ENCODE peak calls at places on chromosome 11, in four cellular contexts. F is IMR-90, Y is OCI-LY7, S is endothelial cell of umbilical vein. Q is an unnamed sample.

GRCh38 chr11:78354741-78355705 is 62.6 kb downstream of the GAB2 start:
- DNase-seq in S (no peak), F (no peak), Y (no peak), Q (no peak)

GRCh38 chr11:132874638-132875037 is 657.7 kb downstream of the OPCML start:
- DNase-seq in S (no peak), Y (no peak), F (peak), Q (peak)

GRCh38 chr11:26896716-26897115 is 97.2 kb upstream of the FIBIN start:
- DNase-seq in F (no peak), Y (no peak), S (no peak), Q (peak)

GRCh38 chr11:1559103-1559951 is 12.7 kb downstream of the DUSP8 start:
- DNase-seq in F (peak), S (no peak), Y (no peak), Q (peak)

GRCh38 chr11:134654161-134654915 is 242.3 kb upstream of the B3GAT1 start:
- DNase-seq in Y (no peak), S (no peak), F (no peak), Q (no peak)

GRCh38 chr11:67178878-67179277 is 59.8 kb downstream of the KDM2A start:
- DNase-seq in F (peak), Y (no peak), S (no peak), Q (peak)

GRCh38 chr11:106424111-106424510 is 346.6 kb downstream of the AASDHPPT start:
- DNase-seq in F (peak), S (no peak), Y (no peak), Q (peak)

GRCh38 chr11:73359341-73359740 is 16.9 kb upstream of the RELT start:
- DNase-seq in F (peak), Y (no peak), S (no peak), Q (no peak)

GRCh38 chr11:79259800-79260199 is 181.0 kb downstream of the TENM4 start:
- DNase-seq in Y (no peak), F (no peak), S (no peak), Q (no peak)

GRCh38 chr11:111413849-111414248 is 34.8 kb upstream of the POU2AF1 start:
- DNase-seq in F (no peak), S (no peak), Y (no peak), Q (no peak)

GRCh38 chr11:46475041-46475925 is 83.7 kb upstream of the CHRM4 start:
- DNase-seq in F (no peak), Y (no peak), S (no peak), Q (no peak)

GRCh38 chr11:105609341-105609781 is 512 bp upstream of the GRIA4 start:
- DNase-seq in S (peak), F (peak), Y (no peak), Q (no peak)

GRCh38 chr11:115627071-115627470 is 122.9 kb upstream of the CADM1 start:
- DNase-seq in F (no peak), Y (no peak), S (no peak), Q (no peak)

GRCh38 chr11:2742201-2742600 is 42.4 kb upstream of the KCNQ1OT1 start:
- DNase-seq in F (no peak), S (no peak), Y (no peak), Q (no peak)

GRCh38 chr11:28837599-28837998 is 729.4 kb downstream of the METTL15 start:
- DNase-seq in S (no peak), Y (no peak), F (no peak), Q (no peak)

GRCh38 chr11:113796663-113797259 is 17.2 kb downstream of the CLDN25 start:
- DNase-seq in S (peak), Y (peak), F (peak), Q (peak)

GRCh38 chr11:46977038-46977818 is 40.7 kb downstream of the CSTPP1 start:
- DNase-seq in S (no peak), F (no peak), Y (no peak), Q (peak)

GRCh38 chr11:1557904-1558831 is 13.9 kb downstream of the DUSP8 start:
- DNase-seq in S (no peak), F (peak), Y (no peak), Q (peak)

GRCh38 chr11:134261626-134262488 is 8.5 kb downstream of the ACAD8 start:
- DNase-seq in Y (peak), S (peak), F (no peak), Q (no peak)

GRCh38 chr11:2728663-2729332 is 29.0 kb upstream of the KCNQ1OT1 start:
- DNase-seq in S (no peak), Y (no peak), F (no peak), Q (no peak)

GRCh38 chr11:12066056-12066798 is 44.2 kb upstream of the MICAL2 start:
- DNase-seq in S (peak), Y (no peak), F (peak), Q (peak)

GRCh38 chr11:123434262-123434661 is 4.2 kb downstream of the GRAMD1B start:
- DNase-seq in F (peak), S (peak), Y (peak), Q (peak)

GRCh38 chr11:57764527-57764926 is 2.9 kb downstream of the CTNND1 start:
- DNase-seq in F (no peak), Y (no peak), S (no peak), Q (no peak)

GRCh38 chr11:110986016-110986415 is 259.5 kb upstream of the POU2AF2 start:
- DNase-seq in Y (no peak), F (no peak), S (no peak), Q (no peak)

DNA sequence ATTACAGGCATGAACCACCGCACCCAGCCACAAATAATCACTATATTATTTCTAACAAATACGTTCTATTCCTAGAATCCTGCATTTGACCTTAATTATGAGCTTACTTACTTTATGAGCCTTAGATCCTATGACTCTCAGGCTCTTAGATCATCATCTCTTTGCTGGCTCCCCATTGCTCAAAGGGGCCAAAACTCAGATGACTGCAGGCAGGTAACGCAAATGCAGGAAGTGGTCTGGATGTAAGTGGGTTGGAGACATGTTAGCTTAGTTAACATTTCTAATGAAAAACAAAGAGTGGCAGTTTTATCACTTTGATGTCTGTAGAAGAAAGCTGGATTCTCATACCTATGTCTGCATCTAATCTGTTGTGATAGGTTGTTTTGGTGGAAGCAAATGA is 23.4 kb downstream of the CCDC81 start:
- DNase-seq in S (no peak), Y (no peak), F (no peak), Q (no peak)
- H2AFZ ChIP-seq in S (no peak), Y (no peak), F (no peak), Q (no peak)

DNA sequence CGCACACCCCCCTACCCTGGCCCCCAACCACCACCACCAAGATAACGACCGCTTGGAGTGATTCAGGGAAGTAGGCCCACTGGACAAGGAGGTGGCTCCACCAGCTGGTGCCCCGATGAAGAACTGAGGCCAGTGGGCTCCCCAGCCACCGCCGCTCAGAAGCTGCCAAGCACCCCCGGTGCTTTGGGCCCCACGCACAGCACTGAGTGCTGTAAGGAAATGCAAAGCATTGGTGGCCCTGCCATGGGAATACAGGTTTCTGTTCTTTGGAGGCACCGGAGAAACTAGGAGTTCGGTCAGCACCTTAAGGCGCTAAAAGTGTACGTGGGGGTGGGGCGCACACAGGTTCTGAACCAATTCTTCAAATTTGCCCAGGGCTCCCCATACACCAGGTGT is 664 bp upstream of the PRSS23 start:
- DNase-seq in Y (no peak), S (peak), F (no peak), Q (no peak)
- H2AFZ ChIP-seq in Y (no peak), S (peak), F (peak), Q (peak)

DNA sequence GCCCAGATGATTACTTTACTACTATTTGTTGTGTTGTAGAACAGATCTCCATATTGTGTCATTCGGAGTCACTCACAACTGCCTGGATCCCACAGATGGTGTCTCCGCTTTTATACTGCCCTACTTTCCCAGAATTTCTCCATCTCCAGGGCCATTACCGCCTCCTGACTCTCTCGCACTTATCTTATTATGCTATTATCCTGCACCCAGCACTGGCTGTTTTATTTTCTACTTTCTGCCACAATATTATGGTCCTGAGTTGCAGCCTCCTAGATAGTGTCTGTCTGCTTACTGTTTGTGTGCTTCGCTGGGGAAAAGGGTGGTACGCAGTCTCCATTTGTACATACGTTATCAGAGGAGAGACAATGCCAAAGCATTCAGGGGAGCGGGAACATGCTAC is 169.4 kb upstream of the BLID start:
- DNase-seq in F (no peak), S (no peak), Y (no peak), Q (no peak)
- H2AFZ ChIP-seq in F (no peak), S (no peak), Y (no peak), Q (no peak)

DNA sequence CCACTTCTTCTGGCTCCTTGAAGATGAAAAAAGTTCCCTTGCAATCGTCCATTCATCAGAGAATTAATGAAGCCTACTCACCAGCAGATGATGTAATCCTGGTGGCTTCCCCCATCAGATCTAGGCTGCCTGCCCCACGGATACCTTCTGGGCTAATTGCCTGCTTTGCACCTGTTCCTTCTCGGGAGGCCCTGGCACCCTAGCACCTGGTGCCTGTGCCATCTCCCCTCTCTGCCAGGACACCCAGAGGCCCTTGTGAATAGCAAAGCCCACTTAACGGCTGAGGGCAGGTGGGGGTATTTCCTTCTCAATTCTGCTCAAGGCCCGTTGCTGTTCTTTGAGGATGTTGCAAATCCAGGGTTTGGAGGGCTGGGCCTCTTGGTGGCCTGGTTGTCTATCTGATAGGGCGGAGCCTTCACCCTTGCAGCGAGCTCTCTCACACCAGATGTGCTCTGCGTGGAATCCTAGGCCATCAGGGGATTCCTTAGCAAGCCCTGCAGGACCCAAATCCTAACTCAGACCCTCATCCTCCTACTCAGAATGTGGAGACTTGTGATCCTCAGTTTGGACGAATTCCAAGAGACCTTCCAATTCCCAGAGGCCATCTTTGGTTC is at the start of gene LMO2:
- DNase-seq in F (no peak), S (no peak), Y (no peak), Q (no peak)
- H2AFZ ChIP-seq in F (no peak), S (no peak), Y (no peak), Q (peak)

DNA sequence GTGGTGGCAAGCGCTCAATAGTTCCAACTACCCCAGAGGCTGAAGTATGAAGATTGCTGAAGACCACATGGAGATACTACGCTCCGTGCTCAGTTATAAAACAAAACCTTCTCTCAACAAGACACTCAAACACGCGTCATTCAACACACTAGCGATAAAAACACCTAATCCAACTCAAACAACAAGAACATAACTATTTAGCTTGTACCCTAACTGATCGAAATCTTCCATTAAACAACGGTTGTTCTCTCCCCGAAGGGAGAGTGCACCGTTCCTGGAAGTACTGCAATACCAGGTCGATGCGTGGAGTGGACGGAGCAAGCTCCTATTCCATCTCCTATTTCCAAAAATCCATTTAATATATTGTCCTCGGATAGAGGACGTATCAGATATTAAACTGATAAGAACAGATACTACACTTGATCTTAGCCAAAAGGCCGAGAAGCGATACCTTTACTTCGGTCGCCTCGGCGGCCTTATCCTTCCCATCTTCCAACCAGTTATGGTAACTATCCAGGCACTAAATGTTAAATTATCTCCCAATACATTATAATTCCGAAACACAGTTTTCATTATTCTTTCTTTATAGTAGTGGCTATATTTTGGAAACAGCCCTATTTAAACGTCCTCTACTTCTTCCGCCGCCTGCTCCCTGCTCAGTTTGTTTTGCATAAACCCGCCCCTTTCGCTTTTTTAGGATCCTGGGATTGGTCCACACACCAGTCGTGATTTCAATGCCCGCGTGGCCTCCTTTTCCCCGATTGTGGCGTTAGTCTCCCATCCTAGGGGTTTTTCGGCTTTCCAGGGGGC is 2.2 kb upstream of the WDR74 start:
- DNase-seq in S (peak), F (peak), Y (peak), Q (peak)
- H2AFZ ChIP-seq in S (peak), F (peak), Y (peak), Q (peak)

GRCh38 chr11:102476069-102476468 is 23.5 kb upstream of the TMEM123 start:
- DNase-seq in F (peak), Y (no peak), S (no peak), Q (no peak)
- H2AFZ ChIP-seq in F (no peak), Y (peak), S (no peak), Q (no peak)

GRCh38 chr11:60563553-60564235 is 48.5 kb downstream of the MS4A13 start:
- DNase-seq in F (no peak), Y (peak), S (no peak), Q (no peak)
- H2AFZ ChIP-seq in F (no peak), Y (no peak), S (no peak), Q (no peak)